ENCODE peak calls at places on chromosomes 16 and 17, in six cellular contexts. M is lower lobe of right lung, C is AG04449, X is fibroblast of lung, U is heart left ventricle, E is K562. D is an unnamed sample.

GRCh38 chr16:4879049-4879448 is 31.8 kb downstream of the UBN1 start:
- DNase-seq in U (no peak), X (no peak), M (no peak), C (no peak), E (no peak), D (no peak)

GRCh38 chr16:14303182-14303618 is 232.1 kb downstream of the MRTFB start:
- DNase-seq in U (no peak), M (no peak), C (no peak), X (peak; percentile 34), E (no peak), D (no peak)

GRCh38 chr17:64626827-64627226 is 35.3 kb downstream of the SMURF2 start:
- DNase-seq in C (no peak), X (no peak), U (no peak), E (no peak), M (no peak), D (no peak)

GRCh38 chr17:27651411-27652345 is 20.7 kb downstream of the LGALS9 start:
- DNase-seq in U (peak; percentile 58), M (peak; percentile 71), C (no peak), E (no peak), X (peak; percentile 43), D (no peak)

GRCh38 chr17:56167491-56167890 is 14.2 kb downstream of the ANKFN1 start:
- DNase-seq in E (no peak), X (no peak), M (no peak), U (no peak), C (no peak), D (no peak)

GRCh38 chr16:64773638-64774037 is 348.2 kb downstream of the CDH11 start:
- DNase-seq in X (no peak), M (no peak), U (no peak), C (no peak), E (no peak), D (no peak)

GRCh38 chr16:23835390-23836077 is at the start of gene PRKCB:
- DNase-seq in M (peak; percentile 89), X (peak; percentile 49), C (no peak), U (peak; percentile 73), E (peak; percentile 96), D (no peak)

GRCh38 chr16:9102379-9102778 is 10.9 kb downstream of the HAPSTR1 start:
- DNase-seq in M (no peak), E (no peak), C (peak; percentile 83), X (peak; percentile 79), U (no peak), D (no peak)

GRCh38 chr17:43328650-43329049 is 70.1 kb upstream of the ARL4D start:
- DNase-seq in E (no peak), X (no peak), C (no peak), U (no peak), M (no peak), D (no peak)

GRCh38 chr17:42050360-42051012 is at the start of gene C17orf113:
- DNase-seq in M (peak; percentile 71), U (peak; percentile 39), C (no peak), X (peak; percentile 22), E (peak; percentile 78), D (no peak)

GRCh38 chr16:76193851-76194620 is 83.2 kb upstream of the CNTNAP4 start:
- DNase-seq in E (no peak), M (no peak), X (peak; percentile 4), U (no peak), C (no peak), D (no peak)

GRCh38 chr16:56758432-56758831 is 28.5 kb downstream of the NUP93 start:
- DNase-seq in U (no peak), C (no peak), E (no peak), X (no peak), M (no peak), D (no peak)

GRCh38 chr16:9268446-9268845 is 177.0 kb downstream of the HAPSTR1 start:
- DNase-seq in U (no peak), C (no peak), M (no peak), X (no peak), E (no peak), D (no peak)

GRCh38 chr17:80599546-80600305 is 55.1 kb downstream of the RPTOR start:
- DNase-seq in X (no peak), U (no peak), E (peak; percentile 27), C (no peak), M (no peak), D (no peak)

GRCh38 chr16:85420501-85421337 is 192.4 kb upstream of the GSE1 start:
- DNase-seq in M (peak; percentile 85), X (peak; percentile 38), U (peak; percentile 54), E (peak; percentile 92), C (no peak), D (no peak)

GRCh38 chr17:74443516-74444296 is 11.8 kb downstream of the GPRC5C start:
- DNase-seq in U (no peak), C (no peak), X (no peak), M (no peak), E (no peak), D (no peak)

GRCh38 chr17:7466644-7467341 is 12.6 kb downstream of the ZBTB4 start:
- DNase-seq in M (peak; percentile 60), X (peak; percentile 71), C (no peak), U (peak; percentile 89), E (peak; percentile 41), D (no peak)

GRCh38 chr17:8888704-8889302 is 21.3 kb upstream of the PIK3R6 start:
- DNase-seq in C (no peak), U (no peak), X (no peak), E (no peak), M (no peak), D (no peak)

GRCh38 chr16:66207139-66207863 is 159.2 kb upstream of the CDH5 start:
- DNase-seq in M (no peak), X (peak; percentile 34), U (no peak), C (no peak), E (no peak), D (no peak)

GRCh38 chr17:74922694-74923537 is at the start of gene USH1G:
- DNase-seq in E (peak; percentile 88), C (no peak), M (no peak), X (peak; percentile 4), U (no peak), D (no peak)

GRCh38 chr17:33262724-33263123 is 30.4 kb downstream of the ASIC2 start:
- DNase-seq in U (no peak), M (no peak), E (no peak), X (no peak), C (no peak), D (no peak)

GRCh38 chr17:73797594-73798110 is 153.4 kb upstream of the SDK2 start:
- DNase-seq in M (no peak), E (no peak), C (no peak), X (peak; percentile 14), U (no peak), D (no peak)

GRCh38 chr17:62719586-62719985 is 88.5 kb downstream of the MARCHF10 start:
- DNase-seq in X (no peak), C (no peak), U (no peak), M (no peak), E (no peak), D (no peak)

GRCh38 chr16:23182206-23182674 is 305 bp upstream of the SCNN1G start:
- DNase-seq in M (peak; percentile 88), X (peak; percentile 56), U (peak; percentile 65), E (peak; percentile 82), C (no peak), D (peak; percentile 21)

GRCh38 chr17:70752966-70753467 is 583.7 kb downstream of the KCNJ2 start:
- DNase-seq in U (no peak), X (no peak), E (no peak), C (no peak), M (no peak), D (no peak)

GRCh38 chr17:71727723-71728122 is 393.1 kb upstream of the SOX9 start:
- DNase-seq in X (no peak), E (no peak), C (no peak), U (no peak), M (no peak), D (no peak)

GRCh38 chr17:1713878-1714487 is 3.8 kb upstream of the TLCD2 start:
- DNase-seq in E (no peak), X (peak; percentile 55), U (no peak), C (no peak), M (peak; percentile 58), D (no peak)

DNA sequence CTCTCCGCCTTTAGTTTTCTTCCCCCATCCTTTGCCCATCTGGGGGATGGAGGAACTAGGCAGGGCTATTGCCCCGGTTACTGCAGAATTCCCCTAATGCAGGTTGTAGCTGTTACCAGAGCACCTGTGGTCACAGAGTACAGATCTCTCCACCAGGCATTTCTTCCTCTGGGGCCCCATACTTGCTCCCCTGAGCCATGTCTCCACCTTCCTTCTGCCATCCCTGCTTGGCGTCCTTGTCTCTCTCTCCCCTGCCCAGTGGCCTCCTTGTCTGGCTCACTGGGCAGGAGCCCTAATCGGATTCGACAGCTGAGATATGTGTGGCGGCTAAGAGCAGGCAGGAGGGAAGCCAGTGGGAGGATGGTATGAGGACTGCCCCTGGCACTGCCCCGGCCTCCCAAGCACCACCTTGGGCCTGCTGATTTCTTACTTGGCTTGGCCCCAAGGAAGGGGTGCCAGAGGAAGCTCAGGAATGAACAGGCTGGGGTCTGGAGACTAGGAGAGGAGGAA is 2.0 kb downstream of the RARA start:
- DNase-seq in C (no peak), E (no peak), U (peak; percentile 78), M (no peak), X (no peak), D (no peak)
- TF ChIP-seq CTCF in C (no peak), E (no peak), U (no peak), M (no peak), X (no peak), D (no peak)

GRCh38 chr16:27972500-27972899 is 91.0 kb downstream of the GSG1L start:
- DNase-seq in X (peak; percentile 3), E (peak; percentile 45), U (no peak), C (no peak), M (no peak), D (peak; percentile 18)
- TF ChIP-seq CTCF in X (no peak), E (peak; percentile 61), U (no peak), C (peak; percentile 32), M (peak; percentile 33), D (peak; percentile 67)

GRCh38 chr16:87834668-87835473 is 34.4 kb downstream of the SLC7A5 start:
- DNase-seq in M (no peak), U (peak; percentile 61), X (peak; percentile 75), E (no peak), C (no peak), D (no peak)
- TF ChIP-seq CTCF in M (no peak), U (no peak), X (no peak), E (no peak), C (no peak), D (no peak)

GRCh38 chr16:71883849-71884638 is at the start of gene ZNF821:
- DNase-seq in X (peak; percentile 64), E (peak; percentile 95), M (peak; percentile 83), U (peak; percentile 81), C (no peak), D (no peak)
- TF ChIP-seq CTCF in X (no peak), E (no peak), M (peak; percentile 35), U (peak; percentile 36), C (no peak), D (no peak)

D was measured in GM12864.